ENCODE peak calls at places on chromosomes 5 and 9, in five cellular contexts. One of them, this sample, is unnamed.

GRCh38 chr9:111094433-111095421 is 56.5 kb upstream of the LPAR1 start:
- DNase-seq in CD8-positive, alpha-beta T cell: no peak
- DNase-seq in fibroblast of lung: peak
- DNase-seq in RWPE1: peak
- DNase-seq in pancreas: no peak
- DNase-seq in this sample: peak

GRCh38 chr9:114720296-114720695 is 38.3 kb upstream of the TEX48 start:
- DNase-seq in pancreas: no peak
- DNase-seq in fibroblast of lung: no peak
- DNase-seq in RWPE1: peak
- DNase-seq in CD8-positive, alpha-beta T cell: no peak
- DNase-seq in this sample: no peak

GRCh38 chr5:36305571-36306326 is 4.0 kb upstream of the RANBP3L start:
- DNase-seq in RWPE1: peak
- DNase-seq in pancreas: peak
- DNase-seq in fibroblast of lung: peak
- DNase-seq in CD8-positive, alpha-beta T cell: no peak
- DNase-seq in this sample: no peak

GRCh38 chr9:6715755-6716643 is 41.8 kb upstream of the KDM4C start:
- DNase-seq in RWPE1: no peak
- DNase-seq in fibroblast of lung: peak
- DNase-seq in pancreas: peak
- DNase-seq in CD8-positive, alpha-beta T cell: peak
- DNase-seq in this sample: no peak

GRCh38 chr5:135878156-135878620 is 17.5 kb downstream of the IL9 start:
- DNase-seq in pancreas: no peak
- DNase-seq in RWPE1: no peak
- DNase-seq in fibroblast of lung: no peak
- DNase-seq in CD8-positive, alpha-beta T cell: no peak
- DNase-seq in this sample: no peak

GRCh38 chr5:136087961-136088871 is 44.4 kb upstream of the SMAD5 start:
- DNase-seq in RWPE1: peak
- DNase-seq in fibroblast of lung: peak
- DNase-seq in pancreas: peak
- DNase-seq in CD8-positive, alpha-beta T cell: no peak
- DNase-seq in this sample: no peak

GRCh38 chr5:95727764-95728191 is 3.4 kb upstream of the RHOBTB3 start:
- DNase-seq in fibroblast of lung: peak
- DNase-seq in CD8-positive, alpha-beta T cell: no peak
- DNase-seq in RWPE1: peak
- DNase-seq in pancreas: peak
- DNase-seq in this sample: no peak

GRCh38 chr9:3288686-3289085 is 237.1 kb downstream of the RFX3 start:
- DNase-seq in CD8-positive, alpha-beta T cell: no peak
- DNase-seq in pancreas: no peak
- DNase-seq in RWPE1: no peak
- DNase-seq in fibroblast of lung: no peak
- DNase-seq in this sample: no peak

GRCh38 chr5:58040851-58041250 is 419.0 kb downstream of the PLK2 start:
- DNase-seq in RWPE1: no peak
- DNase-seq in pancreas: no peak
- DNase-seq in CD8-positive, alpha-beta T cell: no peak
- DNase-seq in fibroblast of lung: no peak
- DNase-seq in this sample: no peak

GRCh38 chr5:136985785-136986475 is 513.2 kb downstream of the SPOCK1 start:
- DNase-seq in fibroblast of lung: no peak
- DNase-seq in RWPE1: no peak
- DNase-seq in CD8-positive, alpha-beta T cell: no peak
- DNase-seq in pancreas: no peak
- DNase-seq in this sample: no peak

GRCh38 chr5:625516-625915 is 13.4 kb downstream of the CEP72 start:
- DNase-seq in CD8-positive, alpha-beta T cell: no peak
- DNase-seq in RWPE1: no peak
- DNase-seq in fibroblast of lung: no peak
- DNase-seq in pancreas: no peak
- DNase-seq in this sample: no peak

GRCh38 chr9:105432247-105432857 is 15.5 kb upstream of the FSD1L start:
- DNase-seq in pancreas: no peak
- DNase-seq in RWPE1: no peak
- DNase-seq in CD8-positive, alpha-beta T cell: no peak
- DNase-seq in fibroblast of lung: no peak
- DNase-seq in this sample: no peak

GRCh38 chr9:4334439-4334838 is 34.6 kb upstream of the GLIS3 start:
- DNase-seq in fibroblast of lung: no peak
- DNase-seq in pancreas: peak
- DNase-seq in CD8-positive, alpha-beta T cell: no peak
- DNase-seq in RWPE1: no peak
- DNase-seq in this sample: no peak

GRCh38 chr5:1831677-1832313 is 30.6 kb downstream of the NDUFS6 start:
- DNase-seq in fibroblast of lung: no peak
- DNase-seq in CD8-positive, alpha-beta T cell: no peak
- DNase-seq in pancreas: no peak
- DNase-seq in RWPE1: no peak
- DNase-seq in this sample: no peak

GRCh38 chr9:129860653-129861446 is 25.6 kb downstream of the USP20 start:
- DNase-seq in pancreas: no peak
- DNase-seq in fibroblast of lung: no peak
- DNase-seq in CD8-positive, alpha-beta T cell: no peak
- DNase-seq in RWPE1: no peak
- DNase-seq in this sample: no peak

GRCh38 chr9:20782289-20782688 is 98.2 kb downstream of the FOCAD start:
- DNase-seq in RWPE1: no peak
- DNase-seq in fibroblast of lung: no peak
- DNase-seq in pancreas: no peak
- DNase-seq in CD8-positive, alpha-beta T cell: no peak
- DNase-seq in this sample: no peak

GRCh38 chr9:89440548-89440947 is 57.4 kb downstream of the SEMA4D start:
- DNase-seq in CD8-positive, alpha-beta T cell: no peak
- DNase-seq in RWPE1: no peak
- DNase-seq in fibroblast of lung: no peak
- DNase-seq in pancreas: no peak
- DNase-seq in this sample: no peak

GRCh38 chr9:132381966-132382541 is 24.6 kb downstream of the TTF1 start:
- DNase-seq in pancreas: no peak
- DNase-seq in fibroblast of lung: no peak
- DNase-seq in CD8-positive, alpha-beta T cell: no peak
- DNase-seq in RWPE1: no peak
- DNase-seq in this sample: no peak

GRCh38 chr9:136078025-136078424 is 17.1 kb downstream of the NACC2 start:
- DNase-seq in CD8-positive, alpha-beta T cell: no peak
- DNase-seq in pancreas: no peak
- DNase-seq in RWPE1: no peak
- DNase-seq in fibroblast of lung: no peak
- DNase-seq in this sample: no peak

GRCh38 chr5:168578506-168579205 is 512 bp downstream of the PANK3 start:
- DNase-seq in fibroblast of lung: peak
- DNase-seq in CD8-positive, alpha-beta T cell: no peak
- DNase-seq in pancreas: no peak
- DNase-seq in RWPE1: no peak
- DNase-seq in this sample: no peak

GRCh38 chr9:94638335-94639044 is 828 bp downstream of the FBP1 start:
- DNase-seq in fibroblast of lung: no peak
- DNase-seq in CD8-positive, alpha-beta T cell: no peak
- DNase-seq in RWPE1: no peak
- DNase-seq in pancreas: peak
- DNase-seq in this sample: no peak

GRCh38 chr5:118793091-118793490 is 195.3 kb downstream of the DTWD2 start:
- DNase-seq in fibroblast of lung: no peak
- DNase-seq in pancreas: no peak
- DNase-seq in RWPE1: no peak
- DNase-seq in CD8-positive, alpha-beta T cell: no peak
- DNase-seq in this sample: no peak

GRCh38 chr5:112097768-112098167 is 321.3 kb downstream of the EPB41L4A start:
- DNase-seq in fibroblast of lung: peak
- DNase-seq in CD8-positive, alpha-beta T cell: no peak
- DNase-seq in pancreas: no peak
- DNase-seq in RWPE1: no peak
- DNase-seq in this sample: no peak

GRCh38 chr9:130288926-130289705 is 23.6 kb downstream of the HMCN2 start:
- DNase-seq in RWPE1: no peak
- DNase-seq in fibroblast of lung: no peak
- DNase-seq in CD8-positive, alpha-beta T cell: no peak
- DNase-seq in pancreas: no peak
- DNase-seq in this sample: no peak

GRCh38 chr5:61466017-61466416 is 134.0 kb downstream of the ZSWIM6 start:
- DNase-seq in pancreas: no peak
- DNase-seq in RWPE1: no peak
- DNase-seq in fibroblast of lung: no peak
- DNase-seq in CD8-positive, alpha-beta T cell: no peak
- DNase-seq in this sample: no peak

GRCh38 chr5:61472172-61472958 is 140.3 kb downstream of the ZSWIM6 start:
- DNase-seq in pancreas: no peak
- DNase-seq in fibroblast of lung: no peak
- DNase-seq in RWPE1: no peak
- DNase-seq in CD8-positive, alpha-beta T cell: no peak
- DNase-seq in this sample: no peak

GRCh38 chr5:61467766-61468482 is 135.9 kb downstream of the ZSWIM6 start:
- DNase-seq in RWPE1: peak
- DNase-seq in fibroblast of lung: peak
- DNase-seq in CD8-positive, alpha-beta T cell: no peak
- DNase-seq in pancreas: no peak
- DNase-seq in this sample: peak

GRCh38 chr5:61471352-61471751 is 139.3 kb downstream of the ZSWIM6 start:
- DNase-seq in pancreas: no peak
- DNase-seq in RWPE1: no peak
- DNase-seq in CD8-positive, alpha-beta T cell: no peak
- DNase-seq in fibroblast of lung: no peak
- DNase-seq in this sample: no peak

DNA sequence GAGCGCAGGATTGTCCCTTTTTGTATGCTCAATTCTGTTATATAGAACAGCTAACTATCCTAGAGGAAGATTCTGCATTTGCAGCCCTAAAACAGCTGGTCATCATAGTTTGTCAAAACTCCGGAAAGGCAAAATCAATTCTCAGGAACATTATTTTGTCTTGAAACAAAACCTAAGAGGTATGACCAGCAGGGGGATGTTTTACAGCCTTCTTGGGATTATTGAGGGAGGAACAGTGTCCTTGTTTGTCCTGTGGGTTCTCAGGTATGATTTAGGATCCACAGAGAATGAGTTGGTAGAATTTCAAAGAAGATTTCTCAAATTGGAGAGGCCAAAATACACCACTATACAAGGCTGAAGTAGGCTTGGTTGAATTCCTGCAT is 136.4 kb downstream of the ZSWIM6 start:
- DNase-seq in CD8-positive, alpha-beta T cell: no peak
- DNase-seq in fibroblast of lung: no peak
- DNase-seq in pancreas: no peak
- DNase-seq in RWPE1: no peak
- DNase-seq in this sample: no peak
- TF ChIP-seq CTCF in CD8-positive, alpha-beta T cell: no peak
- TF ChIP-seq CTCF in fibroblast of lung: no peak
- TF ChIP-seq CTCF in pancreas: no peak
- TF ChIP-seq CTCF in RWPE1: no peak
- TF ChIP-seq CTCF in this sample: peak

DNA sequence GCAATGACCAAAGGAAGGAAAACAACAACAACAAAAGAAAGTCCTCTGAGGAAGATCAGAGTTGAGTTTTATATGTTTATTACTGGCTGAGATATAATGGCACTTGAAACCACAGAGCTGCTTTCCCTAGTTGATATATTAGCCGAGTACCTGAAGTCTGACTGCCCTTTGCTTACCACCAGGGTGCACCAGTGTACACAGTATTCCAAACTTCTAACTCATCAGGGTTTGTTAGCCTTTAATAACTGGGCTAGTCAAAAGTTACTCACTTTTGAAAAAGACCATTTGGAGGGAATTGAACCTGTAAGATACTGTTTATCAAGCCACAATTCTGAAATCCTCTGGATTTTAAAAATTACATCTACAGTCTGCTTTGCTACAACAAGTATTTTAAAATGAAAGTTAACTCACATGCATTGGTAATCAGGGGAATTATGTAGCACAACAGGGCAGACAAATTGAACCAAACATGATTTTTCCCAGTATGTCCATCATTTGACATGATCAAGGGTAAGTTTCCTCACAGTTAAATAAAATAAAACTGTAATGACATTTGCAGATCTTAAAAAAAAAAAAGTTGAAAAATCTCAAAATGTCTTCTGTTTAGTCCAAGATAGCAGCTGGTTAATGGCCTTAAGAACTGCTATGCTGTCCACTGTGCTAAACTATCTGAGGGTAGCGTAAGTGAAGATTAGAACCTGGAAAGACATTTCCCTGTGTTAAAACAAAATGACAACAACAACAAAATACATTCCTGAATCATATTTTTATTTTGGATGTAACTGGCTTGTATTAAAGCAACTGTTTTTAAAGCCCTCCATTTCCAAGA is 57.3 kb upstream of the C6 start:
- DNase-seq in pancreas: peak
- DNase-seq in RWPE1: peak
- DNase-seq in CD8-positive, alpha-beta T cell: no peak
- DNase-seq in fibroblast of lung: peak
- DNase-seq in this sample: peak
- TF ChIP-seq CTCF in pancreas: peak
- TF ChIP-seq CTCF in RWPE1: peak
- TF ChIP-seq CTCF in CD8-positive, alpha-beta T cell: peak
- TF ChIP-seq CTCF in fibroblast of lung: peak
- TF ChIP-seq CTCF in this sample: peak

GRCh38 chr9:123418506-123418905 is 62.5 kb downstream of the CRB2 start:
- DNase-seq in pancreas: no peak
- DNase-seq in CD8-positive, alpha-beta T cell: no peak
- DNase-seq in fibroblast of lung: no peak
- DNase-seq in RWPE1: no peak
- DNase-seq in this sample: no peak

GRCh38 chr9:123419091-123419490 is 63.1 kb downstream of the CRB2 start:
- DNase-seq in RWPE1: no peak
- DNase-seq in CD8-positive, alpha-beta T cell: no peak
- DNase-seq in pancreas: no peak
- DNase-seq in fibroblast of lung: no peak
- DNase-seq in this sample: no peak

GRCh38 chr9:123416171-123416570 is 60.2 kb downstream of the CRB2 start:
- DNase-seq in pancreas: no peak
- DNase-seq in RWPE1: no peak
- DNase-seq in fibroblast of lung: no peak
- DNase-seq in CD8-positive, alpha-beta T cell: no peak
- DNase-seq in this sample: no peak

GRCh38 chr9:123417289-123418051 is 61.5 kb downstream of the CRB2 start:
- DNase-seq in pancreas: no peak
- DNase-seq in fibroblast of lung: no peak
- DNase-seq in CD8-positive, alpha-beta T cell: no peak
- DNase-seq in RWPE1: no peak
- DNase-seq in this sample: no peak

DNA sequence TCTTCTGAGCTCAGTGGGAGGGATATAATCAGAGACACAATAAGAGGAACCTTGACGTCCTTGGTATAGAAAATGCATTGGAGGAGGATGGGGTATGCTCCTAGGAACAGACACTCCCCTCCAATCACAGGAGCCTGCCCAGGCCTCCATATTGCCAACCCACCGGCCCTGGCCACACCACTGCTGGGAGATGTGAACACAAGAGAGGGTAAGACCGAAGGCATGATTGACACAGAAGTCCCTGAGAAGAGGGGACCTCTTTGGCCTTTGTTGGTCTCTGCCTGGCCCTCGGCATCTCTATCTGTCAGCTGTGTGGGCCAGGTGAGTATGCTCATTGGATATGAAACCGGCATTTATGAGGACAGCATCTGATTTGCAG is 62.0 kb downstream of the CRB2 start:
- DNase-seq in RWPE1: no peak
- DNase-seq in fibroblast of lung: no peak
- DNase-seq in CD8-positive, alpha-beta T cell: no peak
- DNase-seq in pancreas: no peak
- DNase-seq in this sample: no peak
- TF ChIP-seq CTCF in RWPE1: no peak
- TF ChIP-seq CTCF in fibroblast of lung: no peak
- TF ChIP-seq CTCF in CD8-positive, alpha-beta T cell: no peak
- TF ChIP-seq CTCF in pancreas: no peak
- TF ChIP-seq CTCF in this sample: no peak

GRCh38 chr5:177312649-177313181 is 1.0 kb upstream of the MXD3 start:
- DNase-seq in CD8-positive, alpha-beta T cell: no peak
- DNase-seq in pancreas: no peak
- DNase-seq in fibroblast of lung: peak
- DNase-seq in RWPE1: no peak
- DNase-seq in this sample: no peak
- TF ChIP-seq CTCF in CD8-positive, alpha-beta T cell: no peak
- TF ChIP-seq CTCF in pancreas: no peak
- TF ChIP-seq CTCF in fibroblast of lung: no peak
- TF ChIP-seq CTCF in RWPE1: no peak
- TF ChIP-seq CTCF in this sample: no peak

This sample was measured in astrocyte of the cerebellum.